ENCODE peak calls at places on chromosomes 13 and 19, in eight cellular contexts. A is activated T-cell treated with anti-CD3 and anti-CD28 coated beads, Interleukin-2, amount 50 U/mL, for 72 hours; T is T-helper 17 cell; N is foreskin keratinocyte; H is activated CD8-positive, alpha-beta T cell treated with anti-CD3 and anti-CD28 coated beads, Interleukin-2, amount 10 ng/mL, durations not matched to agents 7 days and 5 days; P is GM23338; J is left lung; M is heart right ventricle. V is an unnamed sample.

GRCh38 chr19:3398114-3398899 is 31.9 kb downstream of the NFIC start:
- ATAC-seq in N (peak), M (peak), T (no peak), J (peak), A (no peak), P (peak), H (no peak), V (peak)

GRCh38 chr19:3573858-3574637 is 1.3 kb downstream of the HMG20B start:
- ATAC-seq in T (peak), N (peak), J (peak), H (peak), P (peak), A (peak), M (peak), V (peak)

GRCh38 chr13:35909837-35910236 is 221.3 kb downstream of the DCLK1 start:
- ATAC-seq in P (peak), M (no peak), J (no peak), H (no peak), T (no peak), A (no peak), N (no peak), V (no peak)

GRCh38 chr19:40223135-40223822 is 3.2 kb downstream of the CCNP start:
- ATAC-seq in J (no peak), T (peak), M (no peak), P (peak), H (peak), A (no peak), N (peak), V (peak)

GRCh38 chr19:11480927-11481776 is at the start of gene ELAVL3:
- ATAC-seq in P (peak), N (no peak), T (no peak), H (no peak), J (no peak), M (no peak), A (no peak), V (no peak)

GRCh38 chr19:44973982-44974735 is 19.0 kb downstream of the CLPTM1 start:
- ATAC-seq in A (no peak), H (no peak), M (no peak), N (no peak), P (no peak), J (no peak), T (no peak), V (no peak)

GRCh38 chr13:96810104-96810503 is 184.2 kb downstream of the OXGR1 start:
- ATAC-seq in T (no peak), P (no peak), J (no peak), A (no peak), M (no peak), N (no peak), H (no peak), V (no peak)

GRCh38 chr13:51912511-51913225 is 50.9 kb downstream of the CCDC70 start:
- ATAC-seq in A (no peak), P (peak), J (no peak), N (no peak), M (no peak), H (no peak), T (no peak), V (no peak)

GRCh38 chr13:49098771-49099512 is 121.2 kb upstream of the MLNR start:
- ATAC-seq in J (peak), T (no peak), H (no peak), P (peak), N (no peak), A (no peak), M (no peak), V (no peak)

GRCh38 chr19:34667349-34668076 is 9.4 kb downstream of the SCGB2B2 start:
- ATAC-seq in J (peak), N (peak), H (no peak), T (no peak), P (peak), A (no peak), M (peak), V (peak)

GRCh38 chr13:35697281-35697680 is 220.8 kb upstream of the MAB21L1 start:
- ATAC-seq in T (no peak), M (no peak), A (no peak), J (no peak), H (no peak), P (peak), N (no peak), V (no peak)

GRCh38 chr13:50200988-50201387 is 185.7 kb downstream of the KCNRG start:
- ATAC-seq in H (no peak), N (no peak), T (no peak), A (no peak), P (peak), J (no peak), M (no peak), V (no peak)

GRCh38 chr19:28010656-28011055 is 1202.3 kb downstream of the UQCRFS1 start:
- ATAC-seq in T (no peak), M (no peak), J (no peak), A (no peak), N (no peak), P (no peak), H (no peak), V (no peak)

GRCh38 chr13:30457306-30457891 is 8.3 kb downstream of the HMGB1 start:
- ATAC-seq in M (no peak), N (no peak), P (peak), T (no peak), J (no peak), A (no peak), H (no peak), V (no peak)

GRCh38 chr19:33350538-33351309 is 22.8 kb upstream of the CEBPG start:
- ATAC-seq in A (no peak), N (peak), H (no peak), T (no peak), P (no peak), M (no peak), J (no peak), V (peak)

GRCh38 chr13:29396446-29396845 is 199.0 kb downstream of the SLC7A1 start:
- ATAC-seq in A (no peak), M (no peak), P (no peak), J (no peak), T (no peak), H (no peak), N (no peak), V (no peak)

GRCh38 chr13:44840131-44840530 is 149.1 kb downstream of the NUFIP1 start:
- ATAC-seq in J (no peak), T (no peak), A (no peak), H (no peak), N (no peak), M (no peak), P (no peak), V (no peak)

GRCh38 chr13:33153421-33154381 is 131.9 kb downstream of the STARD13 start:
- ATAC-seq in A (no peak), H (no peak), P (peak), N (no peak), T (no peak), J (peak), M (peak), V (peak)

V was measured in esophagus mucosa.